ENCODE peak calls at places on chromosomes 7 and 10, in ten cellular contexts. Q is activated CD4-positive, alpha-beta T cell treated with anti-CD3 and anti-CD28 coated beads, Interleukin-2, amount 50 U/mL, for 1 hour; Z is NCI-H446; U is CD4-positive, CD25-positive, alpha-beta regulatory T cell; P is stimulated activated CD4-positive, alpha-beta T cell treated with anti-CD3 and anti-CD28 coated beads, Interleukin-1b, Interleukin-23, amount 100 ng/mL, for 24 hours; F is kidney tubule cell; I is heart right ventricle; N is right lobe of liver; E is effector memory CD4-positive, alpha-beta T cell; A is NCI-H1092. K is an unnamed sample.

GRCh38 chr7:39741942-39742623 is 118.7 kb downstream of the RALA start:
- DNase-seq in P (peak; percentile 21), I (peak; percentile 55), E (peak; percentile 16), N (peak; percentile 37), U (peak; percentile 66), Q (peak; percentile 44), F (peak; percentile 64), Z (no peak), A (no peak), K (no peak)

GRCh38 chr7:95501261-95501816 is 15.6 kb downstream of the ASB4 start:
- DNase-seq in I (no peak), Q (no peak), A (no peak), E (no peak), Z (no peak), F (peak; percentile 75), N (no peak), P (no peak), U (peak; percentile 36), K (no peak)

GRCh38 chr10:33819206-33819605 is 484.7 kb upstream of the NRP1 start:
- DNase-seq in A (no peak), P (no peak), I (no peak), U (no peak), Z (no peak), Q (no peak), N (no peak), F (no peak), E (no peak), K (no peak)

GRCh38 chr10:36119439-36119838 is 477.3 kb upstream of the FZD8 start:
- DNase-seq in A (no peak), Q (no peak), Z (peak; percentile 23), F (no peak), I (no peak), U (no peak), E (no peak), P (no peak), N (no peak), K (no peak)

GRCh38 chr10:129104266-129105045 is 362.6 kb upstream of the MGMT start:
- DNase-seq in Z (no peak), I (no peak), N (no peak), P (no peak), E (no peak), Q (no peak), F (no peak), A (no peak), U (peak; percentile 48), K (no peak)

GRCh38 chr7:112064627-112065385 is 141.4 kb downstream of the DOCK4 start:
- DNase-seq in E (no peak), Z (no peak), U (no peak), I (no peak), F (peak; percentile 81), N (no peak), P (no peak), Q (no peak), A (no peak), K (no peak)

GRCh38 chr10:87095241-87095945 is 387 bp downstream of the SHLD2 start:
- DNase-seq in I (peak; percentile 86), F (peak; percentile 91), P (peak; percentile 61), N (peak; percentile 86), A (peak; percentile 19), E (peak; percentile 71), Z (no peak), U (peak; percentile 87), Q (peak; percentile 72), K (peak; percentile 64)

GRCh38 chr7:1544178-1544895 is 11.7 kb downstream of the TMEM184A start:
- DNase-seq in E (no peak), F (no peak), Z (no peak), A (no peak), P (no peak), U (no peak), Q (no peak), N (peak; percentile 26), I (peak; percentile 26), K (no peak)

GRCh38 chr10:20995123-20995978 is 98.2 kb upstream of the NEBL start:
- DNase-seq in Q (no peak), E (no peak), F (no peak), Z (no peak), U (no peak), A (no peak), P (no peak), N (no peak), I (no peak), K (peak; percentile 11)

GRCh38 chr7:4070214-4070613 is 611.9 kb upstream of the FOXK1 start:
- DNase-seq in Z (no peak), P (no peak), U (no peak), N (no peak), F (no peak), E (no peak), Q (no peak), I (no peak), A (no peak), K (no peak)

GRCh38 chr10:30977385-30977784 is 54.3 kb downstream of the ZNF438 start:
- DNase-seq in A (no peak), P (no peak), Z (no peak), I (no peak), U (no peak), Q (no peak), F (no peak), E (no peak), N (no peak), K (no peak)

GRCh38 chr10:94005050-94005449 is 11.3 kb downstream of the PLCE1 start:
- DNase-seq in A (no peak), U (no peak), Z (no peak), I (no peak), F (peak; percentile 70), P (no peak), E (no peak), N (no peak), Q (no peak), K (no peak)

GRCh38 chr7:129886184-129886817 is 66.5 kb downstream of the UBE2H start:
- DNase-seq in A (no peak), U (no peak), P (no peak), N (no peak), E (no peak), I (no peak), Z (no peak), F (peak; percentile 43), Q (no peak), K (no peak)

GRCh38 chr10:3486346-3487065 is 298.5 kb downstream of the KLF6 start:
- DNase-seq in I (no peak), F (peak; percentile 98), N (peak; percentile 78), E (no peak), P (no peak), Q (no peak), U (no peak), A (peak; percentile 38), Z (no peak), K (no peak)

GRCh38 chr10:70378122-70378521 is 4.3 kb downstream of the LRRC20 start:
- DNase-seq in Q (no peak), E (no peak), P (no peak), N (no peak), U (no peak), Z (no peak), I (no peak), A (no peak), F (peak; percentile 98), K (no peak)

GRCh38 chr7:108235451-108236061 is 105.4 kb upstream of the LAMB4 start:
- DNase-seq in Z (no peak), N (no peak), U (no peak), A (no peak), P (no peak), I (no peak), F (peak; percentile 49), E (no peak), Q (no peak), K (no peak)

GRCh38 chr10:42987121-42987541 is 89.7 kb upstream of the RET start:
- DNase-seq in Z (no peak), P (no peak), I (no peak), A (no peak), Q (no peak), U (no peak), E (no peak), F (no peak), N (no peak), K (no peak)

GRCh38 chr7:79376297-79377025 is 77.0 kb downstream of the MAGI2 start:
- DNase-seq in N (no peak), I (no peak), P (no peak), Q (no peak), E (no peak), Z (no peak), A (no peak), U (no peak), F (no peak), K (no peak)

GRCh38 chr10:12333382-12334185 is 15.8 kb upstream of the CAMK1D start:
- DNase-seq in P (no peak), F (peak; percentile 98), A (no peak), N (peak; percentile 68), I (peak; percentile 42), U (no peak), Z (peak; percentile 92), Q (peak; percentile 34), E (peak; percentile 41), K (no peak)

GRCh38 chr10:90319188-90319914 is 538.5 kb downstream of the HTR7 start:
- DNase-seq in P (peak; percentile 2), Q (no peak), F (peak; percentile 96), E (no peak), U (no peak), I (no peak), Z (peak; percentile 2), A (no peak), N (no peak), K (no peak)

GRCh38 chr10:5292196-5292735 is 72.5 kb upstream of the UCN3 start:
- DNase-seq in I (no peak), A (no peak), F (no peak), Q (no peak), E (peak; percentile 22), Z (no peak), U (peak; percentile 92), P (no peak), N (no peak), K (no peak)

GRCh38 chr10:96548589-96548988 is 34.9 kb upstream of the TLL2 start:
- DNase-seq in Z (no peak), N (peak; percentile 18), A (no peak), P (no peak), F (no peak), E (no peak), Q (no peak), I (peak; percentile 48), U (no peak), K (no peak)

GRCh38 chr7:18976715-18977466 is 140.5 kb downstream of the TWIST1 start:
- DNase-seq in E (no peak), U (no peak), Q (no peak), F (no peak), P (no peak), A (no peak), I (no peak), N (no peak), Z (no peak), K (no peak)

GRCh38 chr7:47249361-47249760 is 332.6 kb downstream of the TNS3 start:
- DNase-seq in E (no peak), P (no peak), F (no peak), U (no peak), Z (no peak), A (no peak), I (no peak), Q (no peak), N (no peak), K (no peak)

GRCh38 chr10:62617702-62618451 is 186.6 kb upstream of the ADO start:
- DNase-seq in E (no peak), Q (no peak), N (no peak), P (no peak), U (no peak), Z (no peak), F (no peak), A (no peak), I (no peak), K (no peak)

GRCh38 chr7:69445549-69445948 is 152.7 kb upstream of the AUTS2 start:
- DNase-seq in I (no peak), P (no peak), F (no peak), N (no peak), E (no peak), Q (no peak), U (no peak), Z (no peak), A (no peak), K (no peak)

GRCh38 chr10:23351914-23352313 is 7.3 kb upstream of the C10orf67 start:
- DNase-seq in I (no peak), F (peak; percentile 48), U (no peak), Z (no peak), P (no peak), Q (no peak), A (no peak), N (no peak), E (no peak), K (no peak)

GRCh38 chr7:107715531-107715930 is 28.4 kb upstream of the CBLL1 start:
- DNase-seq in P (no peak), N (no peak), Q (no peak), Z (no peak), F (peak; percentile 52), E (no peak), U (no peak), I (no peak), A (no peak), K (no peak)